ENCODE peak calls at places on chromosomes 5 and 9, in four cellular contexts. W, M, J and U are unnamed samples.

GRCh38 chr5:53069626-53070025 is 39.9 kb downstream of the MOCS2 start:
- DNase-seq in W (no peak), M (peak), J (peak), U (peak)

GRCh38 chr9:36798350-36799065 is 225.8 kb downstream of the MELK start:
- DNase-seq in M (no peak), J (peak), W (peak), U (no peak)

GRCh38 chr9:127192744-127193143 is 70.3 kb upstream of the ANGPTL2 start:
- DNase-seq in W (no peak), M (no peak), J (no peak), U (no peak)

GRCh38 chr9:106869028-106869427 is 6.1 kb downstream of the ZNF462 start:
- DNase-seq in M (peak), J (no peak), W (no peak), U (no peak)

GRCh38 chr5:150320048-150320555 is 17.4 kb upstream of the ARSI start:
- DNase-seq in J (peak), W (no peak), M (peak), U (peak)

GRCh38 chr9:94971378-94972131 is 245.1 kb downstream of the AOPEP start:
- DNase-seq in W (peak), M (no peak), J (no peak), U (no peak)

GRCh38 chr9:104810421-104811339 is 46.8 kb downstream of the NIPSNAP3B start:
- DNase-seq in W (peak), M (peak), J (peak), U (no peak)

GRCh38 chr9:88990721-88991065 is 575 bp upstream of the S1PR3 start:
- DNase-seq in M (no peak), J (no peak), W (peak), U (no peak)

GRCh38 chr5:151896041-151896691 is 28.5 kb downstream of the GLRA1 start:
- DNase-seq in J (no peak), W (peak), M (peak), U (no peak)

GRCh38 chr5:117487556-117487955 is 912.9 kb upstream of the SEMA6A start:
- DNase-seq in J (no peak), M (no peak), W (no peak), U (no peak)

GRCh38 chr5:151158287-151158661 is 695 bp upstream of the ANXA6 start:
- DNase-seq in J (no peak), W (peak), M (no peak), U (no peak)

GRCh38 chr5:172943283-172943841 is 15.9 kb upstream of the RPL26L1 start:
- DNase-seq in J (peak), M (peak), W (no peak), U (peak)

GRCh38 chr5:167973126-167973525 is 318.3 kb upstream of the WWC1 start:
- DNase-seq in J (no peak), M (no peak), W (no peak), U (no peak)